ENCODE peak calls at places on chromosomes 13 and 19, in four cellular contexts. One of them, this sample, is unnamed.

GRCh38 chr19:46963093-46963734 is 56.4 kb upstream of the NPAS1 start:
- DNase-seq in HFF-Myc: peak
- DNase-seq in SK-MEL-5: no peak
- DNase-seq in iPS-NIHi11: no peak
- DNase-seq in this sample: no peak

GRCh38 chr19:3969435-3970312 is 1.2 kb downstream of the DAPK3 start:
- DNase-seq in HFF-Myc: no peak
- DNase-seq in SK-MEL-5: peak
- DNase-seq in iPS-NIHi11: no peak
- DNase-seq in this sample: no peak

GRCh38 chr13:81480634-81481033 is 1139.7 kb upstream of the SPRY2 start:
- DNase-seq in HFF-Myc: no peak
- DNase-seq in SK-MEL-5: peak
- DNase-seq in iPS-NIHi11: no peak
- DNase-seq in this sample: peak

GRCh38 chr13:47480121-47480520 is 521.0 kb downstream of the SUCLA2 start:
- DNase-seq in HFF-Myc: peak
- DNase-seq in SK-MEL-5: no peak
- DNase-seq in iPS-NIHi11: no peak
- DNase-seq in this sample: no peak

GRCh38 chr13:65188691-65189090 is 2041.4 kb downstream of the PCDH9 start:
- DNase-seq in HFF-Myc: no peak
- DNase-seq in SK-MEL-5: no peak
- DNase-seq in iPS-NIHi11: no peak
- DNase-seq in this sample: no peak

GRCh38 chr19:44812142-44812718 is 3.3 kb downstream of the BCAM start:
- DNase-seq in HFF-Myc: no peak
- DNase-seq in SK-MEL-5: no peak
- DNase-seq in iPS-NIHi11: no peak
- DNase-seq in this sample: no peak

GRCh38 chr19:49809155-49809986 is 3.7 kb downstream of the FUZ start:
- DNase-seq in HFF-Myc: no peak
- DNase-seq in SK-MEL-5: peak
- DNase-seq in iPS-NIHi11: no peak
- DNase-seq in this sample: peak

GRCh38 chr19:29530549-29531457 is 5.0 kb downstream of the VSTM2B start:
- DNase-seq in HFF-Myc: no peak
- DNase-seq in SK-MEL-5: no peak
- DNase-seq in iPS-NIHi11: no peak
- DNase-seq in this sample: no peak

GRCh38 chr13:114161028-114161556 is 18.0 kb upstream of the CFAP97D2 start:
- DNase-seq in HFF-Myc: no peak
- DNase-seq in SK-MEL-5: no peak
- DNase-seq in iPS-NIHi11: no peak
- DNase-seq in this sample: no peak

GRCh38 chr19:11446652-11447301 is 11.3 kb downstream of the PRKCSH start:
- DNase-seq in HFF-Myc: no peak
- DNase-seq in SK-MEL-5: peak
- DNase-seq in iPS-NIHi11: peak
- DNase-seq in this sample: peak

GRCh38 chr19:38319421-38320258 is at the start of gene KCNK6:
- DNase-seq in HFF-Myc: no peak
- DNase-seq in SK-MEL-5: no peak
- DNase-seq in iPS-NIHi11: peak
- DNase-seq in this sample: no peak

GRCh38 chr19:18292460-18292809 is 11.0 kb upstream of the JUND start:
- DNase-seq in HFF-Myc: no peak
- DNase-seq in SK-MEL-5: no peak
- DNase-seq in iPS-NIHi11: peak
- DNase-seq in this sample: no peak

GRCh38 chr13:28136916-28137315 is 1.4 kb upstream of the PAN3 start:
- DNase-seq in HFF-Myc: no peak
- DNase-seq in SK-MEL-5: no peak
- DNase-seq in iPS-NIHi11: no peak
- DNase-seq in this sample: peak

GRCh38 chr13:40149611-40150283 is 494.3 kb downstream of the COG6 start:
- DNase-seq in HFF-Myc: peak
- DNase-seq in SK-MEL-5: no peak
- DNase-seq in iPS-NIHi11: no peak
- DNase-seq in this sample: peak

GRCh38 chr19:18506545-18506944 is 15.3 kb downstream of the ELL start:
- DNase-seq in HFF-Myc: no peak
- DNase-seq in SK-MEL-5: no peak
- DNase-seq in iPS-NIHi11: no peak
- DNase-seq in this sample: no peak

GRCh38 chr19:17846146-17846545 is 1.6 kb downstream of the JAK3 start:
- DNase-seq in HFF-Myc: no peak
- DNase-seq in SK-MEL-5: no peak
- DNase-seq in iPS-NIHi11: no peak
- DNase-seq in this sample: no peak

GRCh38 chr13:48728226-48728625 is 74.5 kb downstream of the CYSLTR2 start:
- DNase-seq in HFF-Myc: no peak
- DNase-seq in SK-MEL-5: no peak
- DNase-seq in iPS-NIHi11: no peak
- DNase-seq in this sample: no peak

GRCh38 chr13:28258401-28258800 is 120.1 kb downstream of the PAN3 start:
- DNase-seq in HFF-Myc: no peak
- DNase-seq in SK-MEL-5: peak
- DNase-seq in iPS-NIHi11: no peak
- DNase-seq in this sample: no peak

GRCh38 chr19:51547397-51548212 is 16.1 kb upstream of the SIGLEC6 start:
- DNase-seq in HFF-Myc: no peak
- DNase-seq in SK-MEL-5: no peak
- DNase-seq in iPS-NIHi11: no peak
- DNase-seq in this sample: no peak

GRCh38 chr13:28684257-28684656 is 25.3 kb downstream of the POMP start:
- DNase-seq in HFF-Myc: no peak
- DNase-seq in SK-MEL-5: peak
- DNase-seq in iPS-NIHi11: peak
- DNase-seq in this sample: no peak

GRCh38 chr19:2428027-2428690 is 773 bp upstream of the TIMM13 start:
- DNase-seq in HFF-Myc: no peak
- DNase-seq in SK-MEL-5: no peak
- DNase-seq in iPS-NIHi11: peak
- DNase-seq in this sample: no peak

GRCh38 chr13:86020350-86021002 is 221.3 kb upstream of the SLITRK6 start:
- DNase-seq in HFF-Myc: no peak
- DNase-seq in SK-MEL-5: peak
- DNase-seq in iPS-NIHi11: peak
- DNase-seq in this sample: peak

GRCh38 chr13:40243982-40244381 is 422.5 kb downstream of the FOXO1 start:
- DNase-seq in HFF-Myc: no peak
- DNase-seq in SK-MEL-5: no peak
- DNase-seq in iPS-NIHi11: no peak
- DNase-seq in this sample: no peak

GRCh38 chr19:4061683-4062575 is 4.8 kb downstream of the ZBTB7A start:
- DNase-seq in HFF-Myc: no peak
- DNase-seq in SK-MEL-5: no peak
- DNase-seq in iPS-NIHi11: peak
- DNase-seq in this sample: no peak

GRCh38 chr13:91531646-91532045 is 133.2 kb downstream of the GPC5 start:
- DNase-seq in HFF-Myc: no peak
- DNase-seq in SK-MEL-5: no peak
- DNase-seq in iPS-NIHi11: no peak
- DNase-seq in this sample: no peak

GRCh38 chr19:9295411-9295849 is 14.2 kb downstream of the ZNF699 start:
- DNase-seq in HFF-Myc: no peak
- DNase-seq in SK-MEL-5: no peak
- DNase-seq in iPS-NIHi11: no peak
- DNase-seq in this sample: no peak

GRCh38 chr19:33463194-33463593 is 58.4 kb downstream of the PEPD start:
- DNase-seq in HFF-Myc: no peak
- DNase-seq in SK-MEL-5: peak
- DNase-seq in iPS-NIHi11: no peak
- DNase-seq in this sample: peak